ENCODE peak calls at places on chromosomes 3 and 15, in seven cellular contexts. M is AG10803; Y is NCI-H1105 treated with DMSO at 0.1 percent for 48 hours; U is GM03348; E is stimulated activated CD4-positive, alpha-beta T cell treated with anti-CD3 and anti-CD28 coated beads, Interleukin-1b, Interleukin-23, amount 100 ng/mL, for 24 hours; F is activated CD8-positive, alpha-beta memory T cell treated with anti-CD3 and anti-CD28 coated beads for 48 hours; Z is T-helper 2 cell. C is an unnamed sample.

GRCh38 chr15:70088887-70089691 is 8.6 kb downstream of the TLE3 start:
- DNase-seq in E (no peak), Z (no peak), Y (peak; percentile 75), U (peak; percentile 67), M (peak; percentile 60), F (no peak), C (peak; percentile 41)

GRCh38 chr3:134374791-134375541 is 719 bp upstream of the AMOTL2 start:
- DNase-seq in E (no peak), Z (no peak), F (no peak), U (peak; percentile 64), Y (peak; percentile 94), M (no peak), C (peak; percentile 84)

GRCh38 chr3:45140392-45140791 is 5.8 kb downstream of the CDCP1 start:
- DNase-seq in Y (no peak), M (peak; percentile 61), F (no peak), Z (no peak), E (no peak), U (no peak), C (peak; percentile 67)

GRCh38 chr15:40115670-40116093 is 7.0 kb upstream of the BMF start:
- DNase-seq in Y (no peak), Z (no peak), F (no peak), E (no peak), U (no peak), M (peak; percentile 12), C (no peak)

GRCh38 chr15:51450001-51450400 is 108.5 kb downstream of the GLDN start:
- DNase-seq in F (no peak), Y (no peak), U (no peak), M (peak; percentile 2), Z (no peak), E (no peak), C (peak; percentile 7)

GRCh38 chr3:30644615-30645014 is 38.2 kb downstream of the TGFBR2 start:
- DNase-seq in U (peak; percentile 54), E (peak; percentile 30), Z (peak; percentile 66), M (peak; percentile 85), Y (no peak), F (no peak), C (peak; percentile 86)

GRCh38 chr3:7546219-7546618 is 685.3 kb downstream of the GRM7 start:
- DNase-seq in Y (no peak), E (no peak), M (no peak), F (no peak), Z (no peak), U (no peak), C (no peak)

GRCh38 chr15:88571153-88572029 is 24.9 kb upstream of the DET1 start:
- DNase-seq in Z (no peak), F (no peak), M (no peak), E (no peak), U (no peak), Y (no peak), C (no peak)

GRCh38 chr3:135229018-135229495 is 434.0 kb downstream of the EPHB1 start:
- DNase-seq in E (no peak), M (no peak), U (no peak), Y (peak; percentile 100), F (no peak), Z (no peak), C (no peak)

GRCh38 chr3:6799264-6799915 is 61.5 kb upstream of the GRM7 start:
- DNase-seq in Z (no peak), U (peak; percentile 29), M (peak; percentile 1), E (peak; percentile 8), F (peak; percentile 3), Y (peak; percentile 4), C (peak; percentile 1)

GRCh38 chr3:42790714-42791229 is 13.5 kb downstream of the HIGD1A start:
- DNase-seq in Z (no peak), U (no peak), F (no peak), E (no peak), M (no peak), Y (peak; percentile 73), C (no peak)

GRCh38 chr3:197790033-197790432 is 1.0 kb upstream of the LRCH3 start:
- DNase-seq in F (no peak), E (no peak), Z (no peak), Y (no peak), M (no peak), U (no peak), C (no peak)

GRCh38 chr3:141452045-141452444 is 34.8 kb upstream of the RASA2 start:
- DNase-seq in F (no peak), Y (peak; percentile 13), E (no peak), Z (no peak), U (peak; percentile 59), M (peak; percentile 74), C (peak; percentile 76)

GRCh38 chr3:143586565-143586964 is 261.7 kb downstream of the SLC9A9 start:
- DNase-seq in M (peak; percentile 71), Z (no peak), U (peak; percentile 51), E (no peak), F (no peak), Y (no peak), C (no peak)

GRCh38 chr3:60081381-60082095 is 1031.7 kb upstream of the CFAP20DC start:
- DNase-seq in U (no peak), M (no peak), Z (peak; percentile 16), F (no peak), E (no peak), Y (no peak), C (no peak)

GRCh38 chr15:91956026-91956723 is 102.7 kb downstream of the SLCO3A1 start:
- DNase-seq in F (no peak), E (no peak), Z (no peak), M (peak; percentile 53), Y (no peak), U (peak; percentile 20), C (peak; percentile 75)

GRCh38 chr3:161413127-161413854 is 42.0 kb upstream of the SPTSSB start:
- DNase-seq in M (peak; percentile 15), Y (no peak), Z (no peak), U (no peak), F (no peak), E (no peak), C (peak; percentile 71)

GRCh38 chr3:167649731-167650130 is 4.0 kb downstream of the WDR49 start:
- DNase-seq in F (no peak), U (no peak), Z (no peak), E (no peak), Y (no peak), M (no peak), C (no peak)

GRCh38 chr15:69631978-69632377 is 179.4 kb downstream of the RPLP1 start:
- DNase-seq in Y (no peak), F (no peak), M (no peak), Z (no peak), U (no peak), E (no peak), C (no peak)

GRCh38 chr3:42749753-42750231 is 23.3 kb downstream of the CCDC13 start:
- DNase-seq in Y (no peak), F (no peak), M (peak; percentile 24), Z (no peak), E (no peak), U (peak; percentile 67), C (peak; percentile 66)

GRCh38 chr3:23644741-23645140 is 161.0 kb upstream of the UBE2E1 start:
- DNase-seq in Y (no peak), E (no peak), F (no peak), U (no peak), Z (no peak), M (no peak), C (no peak)

GRCh38 chr15:31235298-31236183 is 91.1 kb upstream of the KLF13 start:
- DNase-seq in U (peak; percentile 26), M (peak; percentile 17), Y (peak; percentile 89), Z (no peak), E (no peak), F (no peak), C (peak; percentile 12)

GRCh38 chr15:59377940-59378339 is 5.3 kb upstream of the MYO1E start:
- DNase-seq in Z (no peak), F (no peak), Y (no peak), E (no peak), U (no peak), M (no peak), C (no peak)

GRCh38 chr15:71116366-71116765 is 1.1 kb downstream of the THSD4 start:
- DNase-seq in E (no peak), Y (no peak), F (no peak), U (no peak), Z (no peak), M (no peak), C (peak; percentile 53)

GRCh38 chr3:37162501-37163245 is 11.7 kb downstream of the LRRFIP2 start:
- DNase-seq in E (no peak), Y (no peak), F (no peak), Z (no peak), U (no peak), M (no peak), C (no peak)

GRCh38 chr3:129039271-129040038 is 21.1 kb upstream of the GP9 start:
- DNase-seq in Y (peak; percentile 91), Z (no peak), F (no peak), E (no peak), U (no peak), M (no peak), C (no peak)

GRCh38 chr3:190577225-190577624 is 63.3 kb downstream of the IL1RAP start:
- DNase-seq in Y (no peak), U (no peak), Z (no peak), E (no peak), M (no peak), F (no peak), C (no peak)